ENCODE peak calls at places on chromosomes 5 and 9, in eight cellular contexts. C is PC-9, M is IMR-90, I is lower lobe of right lung, K is BE2C, Z is GM06990, A is ovary, Q is tibial nerve. L is an unnamed sample.
A peak's percentile ranks its signal among the peaks of the same experiment; 100 is the strongest.

GRCh38 chr5:66958984-66959641 is 237.5 kb downstream of the CD180 start:
- DNase-seq in C (peak; percentile 8), M (peak; percentile 80), I (peak; percentile 57), K (no peak), Z (no peak), A (peak; percentile 23), Q (no peak), L (peak; percentile 31)

GRCh38 chr9:32427111-32427873 is 42.8 kb downstream of the ACO1 start:
- DNase-seq in C (peak; percentile 20), M (peak; percentile 77), I (no peak), K (no peak), Z (no peak), A (no peak), Q (no peak), L (no peak)

GRCh38 chr5:106392766-106393165 is 1278.0 kb downstream of the EFNA5 start:
- DNase-seq in C (no peak), M (peak; percentile 51), I (no peak), K (no peak), Z (no peak), A (no peak), Q (no peak), L (no peak)

GRCh38 chr5:133295520-133295919 is 243.7 kb downstream of the HSPA4 start:
- DNase-seq in C (no peak), M (no peak), I (no peak), K (no peak), Z (no peak), A (no peak), Q (no peak), L (no peak)

GRCh38 chr9:27535701-27536118 is 6.1 kb upstream of the MOB3B start:
- DNase-seq in C (no peak), M (no peak), I (no peak), K (no peak), Z (no peak), A (no peak), Q (no peak), L (no peak)

GRCh38 chr5:139251695-139252288 is 41.7 kb upstream of the MATR3 start:
- DNase-seq in C (no peak), M (peak; percentile 58), I (no peak), K (no peak), Z (no peak), A (no peak), Q (no peak), L (no peak)

GRCh38 chr5:60207031-60207430 is 313.5 kb upstream of the PDE4D start:
- DNase-seq in C (no peak), M (no peak), I (no peak), K (no peak), Z (no peak), A (no peak), Q (no peak), L (no peak)

GRCh38 chr5:147037517-147038205 is 159.1 kb upstream of the PPP2R2B start:
- DNase-seq in C (no peak), M (peak; percentile 20), I (no peak), K (no peak), Z (no peak), A (no peak), Q (no peak), L (peak; percentile 37)

GRCh38 chr9:33236571-33236970 is 3.4 kb upstream of the SPINK4 start:
- DNase-seq in C (no peak), M (peak; percentile 39), I (no peak), K (no peak), Z (no peak), A (no peak), Q (no peak), L (no peak)

GRCh38 chr5:146883496-146883895 is 4.9 kb upstream of the PPP2R2B start:
- DNase-seq in C (no peak), M (no peak), I (no peak), K (no peak), Z (no peak), A (no peak), Q (no peak), L (no peak)

GRCh38 chr9:113511047-113511521 is 47.6 kb downstream of the RGS3 start:
- DNase-seq in C (no peak), M (no peak), I (no peak), K (no peak), Z (no peak), A (no peak), Q (no peak), L (no peak)

GRCh38 chr9:113513111-113513510 is 49.6 kb downstream of the RGS3 start:
- DNase-seq in C (no peak), M (no peak), I (no peak), K (no peak), Z (no peak), A (no peak), Q (no peak), L (no peak)

GRCh38 chr9:113514061-113514460 is 50.5 kb downstream of the RGS3 start:
- DNase-seq in C (no peak), M (no peak), I (no peak), K (no peak), Z (no peak), A (no peak), Q (no peak), L (no peak)

GRCh38 chr9:113513541-113513940 is 50.0 kb downstream of the RGS3 start:
- DNase-seq in C (no peak), M (no peak), I (no peak), K (no peak), Z (no peak), A (no peak), Q (no peak), L (no peak)

DNA sequence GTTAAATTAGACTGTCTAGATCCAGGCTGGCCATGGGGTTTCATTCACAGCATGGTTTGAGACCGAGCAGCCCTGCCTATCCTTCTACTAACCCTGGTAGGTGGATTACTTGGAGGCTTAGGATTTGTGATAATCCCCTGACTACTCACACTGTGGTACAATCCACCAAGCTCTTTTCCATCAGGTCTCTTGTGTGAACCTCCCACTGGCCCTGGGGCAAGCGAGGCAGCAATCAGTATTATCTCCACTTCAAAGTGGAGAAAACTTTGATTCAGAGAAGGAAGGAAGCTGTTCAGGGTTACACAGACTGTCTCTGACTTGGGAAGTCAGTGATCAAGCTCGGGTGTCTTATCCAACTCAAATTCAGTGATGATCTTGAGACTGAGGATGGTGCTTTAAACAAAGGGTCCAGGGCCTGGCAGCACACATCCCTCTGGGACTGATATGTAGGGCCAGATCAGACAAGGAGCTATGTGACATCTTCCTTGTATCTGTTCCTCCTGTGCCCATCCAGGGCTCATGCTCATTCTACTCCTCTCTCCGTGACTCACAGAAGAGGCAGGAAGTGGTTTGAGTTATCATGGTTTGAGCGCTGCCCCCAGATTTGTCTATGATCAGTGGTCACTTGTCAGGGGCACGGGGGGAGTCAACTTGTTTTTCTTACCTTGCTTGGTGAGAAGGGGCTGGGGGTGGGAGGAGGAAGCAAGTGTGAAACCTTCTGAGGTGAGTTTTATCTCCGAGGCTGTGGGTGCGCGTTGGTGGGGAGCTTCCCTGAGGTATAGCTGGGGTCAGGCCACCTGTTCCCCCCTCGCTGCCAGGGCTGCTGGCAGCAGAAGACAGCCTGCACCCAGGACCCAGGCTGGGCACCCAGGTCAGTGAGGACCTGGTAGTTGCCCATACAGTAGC is 48.6 kb downstream of the RGS3 start:
- DNase-seq in C (no peak), M (peak; percentile 73), I (no peak), K (no peak), Z (peak; percentile 62), A (no peak), Q (no peak), L (no peak)
- H3K4me3 ChIP-seq in C (no peak overlapping the region), M (no peak overlapping the region), I (no peak overlapping the region), K (no peak overlapping the region), Z (no peak overlapping the region), A (no peak overlapping the region), Q (no peak overlapping the region), L (no peak overlapping the region)

GRCh38 chr9:98989036-98990000 is 45.6 kb downstream of the COL15A1 start:
- DNase-seq in C (peak; percentile 14), M (peak; percentile 100), I (no peak), K (no peak), Z (no peak), A (peak; percentile 44), Q (peak; percentile 74), L (peak; percentile 99)
- TF ChIP-seq CTCF in C (peak; percentile 55), M (peak; percentile 12), I (no peak), K (no peak), Z (peak; percentile 13), A (no peak), Q (no peak), L (peak; percentile 44)

DNA sequence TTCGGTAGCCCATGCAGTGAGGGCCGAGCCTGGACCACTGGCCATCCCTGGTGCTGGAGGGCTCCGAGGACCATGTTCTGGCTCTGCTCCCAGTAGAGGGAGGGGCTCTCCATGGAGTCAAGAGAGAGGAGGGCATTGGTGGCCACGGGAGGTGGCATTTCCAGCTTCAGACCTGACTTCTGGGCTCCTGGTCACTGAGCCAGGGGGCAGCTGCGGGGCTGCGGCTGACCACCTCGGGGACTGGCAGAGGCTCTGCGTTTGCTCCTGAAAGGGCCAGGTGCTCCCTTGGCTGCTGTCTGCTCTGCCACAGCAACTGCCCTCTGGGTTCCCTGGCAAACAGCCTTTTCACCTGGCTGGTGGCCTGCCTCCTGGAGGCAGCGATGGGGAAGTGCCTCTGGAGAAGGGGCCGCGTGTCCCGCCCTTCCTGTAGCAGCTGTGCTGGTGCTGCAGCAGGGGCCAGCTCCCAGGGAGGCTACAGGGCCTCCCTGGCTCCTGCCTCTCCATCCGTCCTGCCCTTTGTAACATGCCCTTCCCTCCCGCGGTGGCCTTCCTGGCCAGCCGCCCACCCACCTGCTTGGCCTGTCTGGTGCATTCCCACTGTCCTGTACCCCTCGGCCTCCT is 144.6 kb downstream of the CACNA1B start:
- DNase-seq in C (no peak), M (no peak), I (peak; percentile 33), K (no peak), Z (no peak), A (no peak), Q (no peak), L (no peak)
- H3K27me3 ChIP-seq in C (peaks cover 18% of the 10 kb centered on the region), M (peaks cover 6% of the 10 kb centered on the region), I (peaks cover 53% of the 10 kb centered on the region), K (no peaks in the 10 kb centered on the region), Z (peaks cover 1% of the 10 kb centered on the region), A (no peaks in the 10 kb centered on the region), Q (no peaks in the 10 kb centered on the region), L (peaks cover 34% of the 10 kb centered on the region)

DNA sequence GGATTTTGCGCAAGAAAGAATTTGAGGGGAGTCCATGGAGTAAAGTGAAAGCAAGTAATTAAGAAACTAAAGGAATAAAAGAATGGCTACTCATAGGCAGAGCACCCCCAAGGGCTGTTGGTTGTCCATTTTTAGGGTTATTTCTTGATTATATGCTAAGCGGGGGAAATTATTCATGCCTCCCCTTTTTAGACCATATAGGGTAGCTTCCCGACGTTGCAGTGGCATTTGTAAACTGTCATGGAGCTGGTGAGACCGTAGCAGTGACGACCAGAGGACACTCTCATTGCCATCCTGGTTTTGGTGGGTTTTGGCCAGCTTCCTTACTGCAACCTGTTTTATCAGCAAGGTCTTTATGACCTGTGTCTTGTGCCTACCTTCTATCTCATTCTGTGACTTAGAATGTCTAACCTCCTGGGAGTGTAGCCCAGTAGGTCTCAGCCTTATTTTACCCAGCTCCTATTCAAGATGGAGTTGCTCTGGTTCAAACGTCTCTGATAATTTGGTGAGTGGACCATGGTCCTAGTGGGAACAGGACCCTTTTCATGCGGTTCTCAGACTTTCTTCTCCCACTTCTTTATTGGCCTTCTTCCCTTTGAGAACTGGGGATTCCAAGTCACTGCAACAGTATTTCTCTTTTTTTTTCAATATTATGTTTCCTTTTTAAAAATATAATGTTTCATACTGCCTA is 1.3 kb upstream of the ERAP1 start:
- DNase-seq in C (no peak), M (no peak), I (no peak), K (no peak), Z (no peak), A (no peak), Q (no peak), L (no peak)
- H3K4me3 ChIP-seq in C (peak overlapping the region; percentile 89), M (no peak overlapping the region), I (no peak overlapping the region), K (no peak overlapping the region), Z (peak overlapping the region; percentile 86), A (no peak overlapping the region), Q (peak overlapping the region; percentile 99), L (no peak overlapping the region)

GRCh38 chr9:126023962-126024361 is 276.8 kb downstream of the PBX3 start:
- DNase-seq in C (no peak), M (no peak), I (no peak), K (no peak), Z (no peak), A (no peak), Q (no peak), L (no peak)
- TF ChIP-seq CTCF in C (no peak), M (no peak), I (no peak), K (no peak), Z (no peak), A (no peak), Q (no peak), L (no peak)

L was measured in kidney epithelial cell.